ENCODE peak calls at places on chromosomes 4 and X, in eight cellular contexts. One of them, this sample, is unnamed. For H3K4me1, the result is how much of the 10 kb centered on the place peaks cover.

GRCh38 chr4:2368779-2369437 is 49.5 kb downstream of the ZFYVE28 start:
- DNase-seq in spleen: peak
- DNase-seq in ascending aorta: peak
- DNase-seq in adrenal gland: no peak
- DNase-seq in SJSA1: no peak
- DNase-seq in right lobe of liver: no peak
- DNase-seq in cardiac muscle cell: no peak
- DNase-seq in suprapubic skin: no peak
- DNase-seq in this sample: no peak

GRCh38 chr4:40337523-40337922 is 2.4 kb downstream of the CHRNA9 start:
- DNase-seq in spleen: no peak
- DNase-seq in suprapubic skin: no peak
- DNase-seq in cardiac muscle cell: no peak
- DNase-seq in SJSA1: no peak
- DNase-seq in adrenal gland: no peak
- DNase-seq in right lobe of liver: no peak
- DNase-seq in ascending aorta: no peak
- DNase-seq in this sample: no peak

GRCh38 chr4:189131131-189131530 is 809.5 kb upstream of the FRG1 start:
- DNase-seq in right lobe of liver: no peak
- DNase-seq in SJSA1: no peak
- DNase-seq in ascending aorta: no peak
- DNase-seq in cardiac muscle cell: no peak
- DNase-seq in suprapubic skin: no peak
- DNase-seq in adrenal gland: no peak
- DNase-seq in spleen: no peak
- DNase-seq in this sample: no peak

GRCh38 chrX:124226129-124226528 is 106.3 kb upstream of the TEX13D start:
- DNase-seq in suprapubic skin: no peak
- DNase-seq in ascending aorta: no peak
- DNase-seq in cardiac muscle cell: no peak
- DNase-seq in spleen: no peak
- DNase-seq in SJSA1: no peak
- DNase-seq in adrenal gland: no peak
- DNase-seq in right lobe of liver: no peak
- DNase-seq in this sample: no peak

GRCh38 chr4:185931986-185932385 is 120.0 kb upstream of the SORBS2 start:
- DNase-seq in suprapubic skin: no peak
- DNase-seq in right lobe of liver: no peak
- DNase-seq in spleen: no peak
- DNase-seq in adrenal gland: no peak
- DNase-seq in ascending aorta: no peak
- DNase-seq in SJSA1: no peak
- DNase-seq in cardiac muscle cell: peak
- DNase-seq in this sample: no peak

GRCh38 chrX:16917120-16917519 is 29.3 kb upstream of the REPS2 start:
- DNase-seq in adrenal gland: no peak
- DNase-seq in suprapubic skin: no peak
- DNase-seq in spleen: no peak
- DNase-seq in ascending aorta: no peak
- DNase-seq in cardiac muscle cell: no peak
- DNase-seq in SJSA1: no peak
- DNase-seq in right lobe of liver: no peak
- DNase-seq in this sample: no peak

GRCh38 chr4:113872426-113873260 is 106.8 kb downstream of the ARSJ start:
- DNase-seq in suprapubic skin: no peak
- DNase-seq in cardiac muscle cell: no peak
- DNase-seq in ascending aorta: no peak
- DNase-seq in adrenal gland: no peak
- DNase-seq in right lobe of liver: no peak
- DNase-seq in SJSA1: no peak
- DNase-seq in spleen: no peak
- DNase-seq in this sample: no peak

GRCh38 chr4:161714022-161714751 is 449.6 kb downstream of the FSTL5 start:
- DNase-seq in SJSA1: no peak
- DNase-seq in cardiac muscle cell: no peak
- DNase-seq in ascending aorta: no peak
- DNase-seq in spleen: no peak
- DNase-seq in right lobe of liver: no peak
- DNase-seq in suprapubic skin: no peak
- DNase-seq in adrenal gland: no peak
- DNase-seq in this sample: no peak

GRCh38 chr4:174681723-174682300 is 147.2 kb downstream of the GLRA3 start:
- DNase-seq in suprapubic skin: no peak
- DNase-seq in adrenal gland: peak
- DNase-seq in cardiac muscle cell: peak
- DNase-seq in SJSA1: peak
- DNase-seq in right lobe of liver: no peak
- DNase-seq in spleen: no peak
- DNase-seq in ascending aorta: no peak
- DNase-seq in this sample: no peak

GRCh38 chrX:8879750-8880149 is 78.6 kb upstream of the FAM9A start:
- DNase-seq in spleen: no peak
- DNase-seq in suprapubic skin: no peak
- DNase-seq in ascending aorta: no peak
- DNase-seq in adrenal gland: no peak
- DNase-seq in cardiac muscle cell: peak
- DNase-seq in SJSA1: no peak
- DNase-seq in right lobe of liver: no peak
- DNase-seq in this sample: peak

GRCh38 chr4:109801895-109802319 is at the start of gene CFI:
- DNase-seq in ascending aorta: no peak
- DNase-seq in right lobe of liver: no peak
- DNase-seq in cardiac muscle cell: peak
- DNase-seq in SJSA1: peak
- DNase-seq in adrenal gland: peak
- DNase-seq in suprapubic skin: no peak
- DNase-seq in spleen: no peak
- DNase-seq in this sample: peak

GRCh38 chr4:25367004-25367621 is 9.9 kb upstream of the ANAPC4 start:
- DNase-seq in right lobe of liver: no peak
- DNase-seq in cardiac muscle cell: peak
- DNase-seq in ascending aorta: no peak
- DNase-seq in spleen: no peak
- DNase-seq in suprapubic skin: no peak
- DNase-seq in SJSA1: peak
- DNase-seq in adrenal gland: no peak
- DNase-seq in this sample: peak

GRCh38 chrX:23008431-23009099 is 8.8 kb downstream of the DDX53 start:
- DNase-seq in ascending aorta: no peak
- DNase-seq in spleen: no peak
- DNase-seq in adrenal gland: no peak
- DNase-seq in cardiac muscle cell: peak
- DNase-seq in SJSA1: peak
- DNase-seq in suprapubic skin: no peak
- DNase-seq in right lobe of liver: no peak
- DNase-seq in this sample: peak

GRCh38 chr4:169270156-169270809 is 473 bp downstream of the SH3RF1 start:
- DNase-seq in SJSA1: peak
- DNase-seq in adrenal gland: peak
- DNase-seq in cardiac muscle cell: peak
- DNase-seq in spleen: peak
- DNase-seq in right lobe of liver: peak
- DNase-seq in suprapubic skin: no peak
- DNase-seq in ascending aorta: peak
- DNase-seq in this sample: peak

GRCh38 chr4:26418107-26418506 is 72.2 kb downstream of the CCKAR start:
- DNase-seq in right lobe of liver: no peak
- DNase-seq in SJSA1: no peak
- DNase-seq in adrenal gland: no peak
- DNase-seq in ascending aorta: no peak
- DNase-seq in cardiac muscle cell: no peak
- DNase-seq in suprapubic skin: no peak
- DNase-seq in spleen: no peak
- DNase-seq in this sample: no peak

GRCh38 chr4:84877051-84877833 is 89.2 kb downstream of the WDFY3 start:
- DNase-seq in suprapubic skin: no peak
- DNase-seq in cardiac muscle cell: peak
- DNase-seq in right lobe of liver: no peak
- DNase-seq in SJSA1: peak
- DNase-seq in ascending aorta: no peak
- DNase-seq in adrenal gland: no peak
- DNase-seq in spleen: no peak
- DNase-seq in this sample: no peak

GRCh38 chrX:15206306-15206705 is 63.6 kb downstream of the ASB9 start:
- DNase-seq in right lobe of liver: no peak
- DNase-seq in spleen: no peak
- DNase-seq in adrenal gland: no peak
- DNase-seq in cardiac muscle cell: no peak
- DNase-seq in suprapubic skin: no peak
- DNase-seq in SJSA1: no peak
- DNase-seq in ascending aorta: no peak
- DNase-seq in this sample: peak

DNA sequence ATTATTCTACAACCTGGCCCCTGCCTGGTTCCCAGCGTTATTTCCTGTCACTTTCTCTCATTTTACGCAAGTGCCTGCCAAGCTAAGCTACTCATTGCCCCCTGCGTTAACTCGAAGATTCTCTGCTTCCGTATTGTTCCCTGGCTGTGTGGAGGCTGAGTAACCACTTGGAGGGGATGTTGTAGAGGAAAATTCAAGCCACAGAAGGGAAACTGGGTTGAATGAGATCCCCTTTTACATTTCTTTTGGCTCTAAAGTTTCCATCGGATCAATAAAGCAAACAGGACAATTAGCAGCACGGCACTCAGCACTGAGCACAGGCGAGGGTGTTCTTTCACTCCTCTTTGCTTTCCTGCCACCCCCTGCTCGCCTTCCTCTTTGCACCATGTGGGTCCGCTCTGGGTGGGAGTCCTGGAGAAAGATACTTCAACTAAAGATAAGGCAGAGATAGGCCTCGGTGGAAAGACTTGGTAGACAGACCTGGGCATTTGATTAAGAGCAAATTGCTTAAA is 4.2 kb upstream of the TMSB4X start:
- DNase-seq in suprapubic skin: no peak
- DNase-seq in SJSA1: peak
- DNase-seq in adrenal gland: no peak
- DNase-seq in spleen: peak
- DNase-seq in right lobe of liver: no peak
- DNase-seq in cardiac muscle cell: peak
- DNase-seq in ascending aorta: peak
- DNase-seq in this sample: no peak
- H3K4me1 ChIP-seq in suprapubic skin: under half
- H3K4me1 ChIP-seq in SJSA1: under half
- H3K4me1 ChIP-seq in adrenal gland: under half
- H3K4me1 ChIP-seq in spleen: under half
- H3K4me1 ChIP-seq in right lobe of liver: under half
- H3K4me1 ChIP-seq in cardiac muscle cell: under half
- H3K4me1 ChIP-seq in ascending aorta: under half
- H3K4me1 ChIP-seq in this sample: under half

GRCh38 chrX:38086451-38087215 is 80.3 kb downstream of the SYTL5 start:
- DNase-seq in ascending aorta: no peak
- DNase-seq in adrenal gland: peak
- DNase-seq in suprapubic skin: no peak
- DNase-seq in cardiac muscle cell: peak
- DNase-seq in SJSA1: no peak
- DNase-seq in spleen: no peak
- DNase-seq in right lobe of liver: no peak
- DNase-seq in this sample: no peak
- H3K27ac ChIP-seq in ascending aorta: no peak
- H3K27ac ChIP-seq in adrenal gland: peak
- H3K27ac ChIP-seq in suprapubic skin: no peak
- H3K27ac ChIP-seq in cardiac muscle cell: no peak
- H3K27ac ChIP-seq in SJSA1: no peak
- H3K27ac ChIP-seq in spleen: no peak
- H3K27ac ChIP-seq in right lobe of liver: no peak
- H3K27ac ChIP-seq in this sample: no peak

GRCh38 chr4:121690001-121690400 is 6.8 kb downstream of the ANXA5 start:
- DNase-seq in right lobe of liver: no peak
- DNase-seq in spleen: no peak
- DNase-seq in cardiac muscle cell: peak
- DNase-seq in suprapubic skin: no peak
- DNase-seq in adrenal gland: no peak
- DNase-seq in ascending aorta: no peak
- DNase-seq in SJSA1: peak
- DNase-seq in this sample: no peak
- H3K4me1 ChIP-seq in right lobe of liver: under half
- H3K4me1 ChIP-seq in spleen: under half
- H3K4me1 ChIP-seq in cardiac muscle cell: under half
- H3K4me1 ChIP-seq in suprapubic skin: half or more
- H3K4me1 ChIP-seq in adrenal gland: half or more
- H3K4me1 ChIP-seq in ascending aorta: under half
- H3K4me1 ChIP-seq in SJSA1: half or more
- H3K4me1 ChIP-seq in this sample: under half

GRCh38 chrX:68994883-68995255 is 166.0 kb downstream of the EFNB1 start:
- DNase-seq in right lobe of liver: no peak
- DNase-seq in SJSA1: no peak
- DNase-seq in spleen: no peak
- DNase-seq in ascending aorta: no peak
- DNase-seq in cardiac muscle cell: no peak
- DNase-seq in suprapubic skin: no peak
- DNase-seq in adrenal gland: no peak
- DNase-seq in this sample: no peak
- H3K27ac ChIP-seq in right lobe of liver: no peak
- H3K27ac ChIP-seq in SJSA1: no peak
- H3K27ac ChIP-seq in spleen: no peak
- H3K27ac ChIP-seq in ascending aorta: no peak
- H3K27ac ChIP-seq in cardiac muscle cell: no peak
- H3K27ac ChIP-seq in suprapubic skin: no peak
- H3K27ac ChIP-seq in adrenal gland: peak
- H3K27ac ChIP-seq in this sample: no peak

GRCh38 chr4:6986067-6986780 is 56.9 kb upstream of the TADA2B start:
- DNase-seq in adrenal gland: peak
- DNase-seq in suprapubic skin: no peak
- DNase-seq in ascending aorta: peak
- DNase-seq in right lobe of liver: peak
- DNase-seq in SJSA1: peak
- DNase-seq in cardiac muscle cell: peak
- DNase-seq in spleen: no peak
- DNase-seq in this sample: peak

GRCh38 chr4:6988016-6988715 is 55.0 kb upstream of the TADA2B start:
- DNase-seq in suprapubic skin: no peak
- DNase-seq in adrenal gland: no peak
- DNase-seq in spleen: no peak
- DNase-seq in right lobe of liver: no peak
- DNase-seq in ascending aorta: peak
- DNase-seq in SJSA1: no peak
- DNase-seq in cardiac muscle cell: no peak
- DNase-seq in this sample: no peak

GRCh38 chr4:6987566-6987920 is 55.6 kb upstream of the TADA2B start:
- DNase-seq in cardiac muscle cell: no peak
- DNase-seq in suprapubic skin: no peak
- DNase-seq in spleen: no peak
- DNase-seq in right lobe of liver: peak
- DNase-seq in adrenal gland: no peak
- DNase-seq in SJSA1: no peak
- DNase-seq in ascending aorta: no peak
- DNase-seq in this sample: no peak

GRCh38 chr4:6984611-6985115 is 58.5 kb upstream of the TADA2B start:
- DNase-seq in suprapubic skin: no peak
- DNase-seq in ascending aorta: peak
- DNase-seq in SJSA1: no peak
- DNase-seq in cardiac muscle cell: no peak
- DNase-seq in right lobe of liver: no peak
- DNase-seq in adrenal gland: no peak
- DNase-seq in spleen: no peak
- DNase-seq in this sample: no peak

GRCh38 chr4:6986781-6987565 is 56.2 kb upstream of the TADA2B start:
- DNase-seq in adrenal gland: peak
- DNase-seq in cardiac muscle cell: peak
- DNase-seq in SJSA1: peak
- DNase-seq in right lobe of liver: peak
- DNase-seq in suprapubic skin: peak
- DNase-seq in spleen: peak
- DNase-seq in ascending aorta: peak
- DNase-seq in this sample: peak
- H3K4me1 ChIP-seq in adrenal gland: under half
- H3K4me1 ChIP-seq in cardiac muscle cell: under half
- H3K4me1 ChIP-seq in SJSA1: under half
- H3K4me1 ChIP-seq in right lobe of liver: under half
- H3K4me1 ChIP-seq in suprapubic skin: half or more
- H3K4me1 ChIP-seq in spleen: half or more
- H3K4me1 ChIP-seq in ascending aorta: under half
- H3K4me1 ChIP-seq in this sample: under half

This sample was measured in SJCRH30.